ENCODE peak calls at places on chromosome 13, in six cellular contexts. N, I, X, W, M and U are unnamed samples.

GRCh38 chr13:83449666-83450395 is 432.4 kb downstream of the SLITRK1 start:
- DNase-seq in N (no peak), I (no peak), X (no peak), W (no peak), M (no peak), U (no peak)

GRCh38 chr13:107866007-107866665 is 349.2 kb downstream of the LIG4 start:
- DNase-seq in N (no peak), I (no peak), X (no peak), W (peak; percentile 88), M (no peak), U (no peak)

GRCh38 chr13:33799950-33800592 is 17.9 kb upstream of the RFC3 start:
- DNase-seq in N (peak; percentile 76), I (no peak), X (no peak), W (peak; percentile 14), M (peak; percentile 37), U (peak; percentile 87)

GRCh38 chr13:97278395-97279078 is 56.4 kb downstream of the MBNL2 start:
- DNase-seq in N (no peak), I (no peak), X (no peak), W (no peak), M (no peak), U (no peak)

GRCh38 chr13:51520524-51520923 is 63.7 kb upstream of the WDFY2 start:
- DNase-seq in N (no peak), I (no peak), X (no peak), W (no peak), M (no peak), U (no peak)

GRCh38 chr13:44373601-44374347 is at the start of gene SERP2:
- DNase-seq in N (no peak), I (peak; percentile 5), X (no peak), W (peak; percentile 40), M (no peak), U (no peak)

GRCh38 chr13:34657716-34658115 is 284.4 kb upstream of the NBEA start:
- DNase-seq in N (no peak), I (no peak), X (no peak), W (no peak), M (no peak), U (no peak)

GRCh38 chr13:83085186-83085900 is 796.9 kb downstream of the SLITRK1 start:
- DNase-seq in N (no peak), I (no peak), X (no peak), W (no peak), M (no peak), U (no peak)

GRCh38 chr13:26457212-26457611 is 100.3 kb upstream of the WASF3 start:
- DNase-seq in N (no peak), I (no peak), X (no peak), W (no peak), M (peak; percentile 41), U (no peak)

GRCh38 chr13:98346904-98347636 is 170.0 kb upstream of the RNF113B start:
- DNase-seq in N (no peak), I (no peak), X (no peak), W (no peak), M (no peak), U (no peak)

GRCh38 chr13:112222971-112223370 is 153.2 kb upstream of the SPACA7 start:
- DNase-seq in N (no peak), I (no peak), X (no peak), W (no peak), M (no peak), U (no peak)

GRCh38 chr13:110166598-110166997 is 140.4 kb downstream of the COL4A1 start:
- DNase-seq in N (no peak), I (no peak), X (no peak), W (no peak), M (no peak), U (no peak)

GRCh38 chr13:41500501-41500900 is 43.2 kb downstream of the RGCC start:
- DNase-seq in N (peak; percentile 77), I (peak; percentile 20), X (peak; percentile 12), W (no peak), M (no peak), U (no peak)

GRCh38 chr13:43307921-43308433 is 284.6 kb downstream of the DNAJC15 start:
- DNase-seq in N (peak; percentile 54), I (no peak), X (no peak), W (peak; percentile 85), M (peak; percentile 70), U (peak; percentile 50)

GRCh38 chr13:51745236-51745635 is 58.7 kb downstream of the DHRS12 start:
- DNase-seq in N (no peak), I (no peak), X (no peak), W (no peak), M (no peak), U (no peak)

GRCh38 chr13:76632388-76633044 is 253.7 kb downstream of the KCTD12 start:
- DNase-seq in N (no peak), I (no peak), X (no peak), W (no peak), M (no peak), U (no peak)

GRCh38 chr13:77860621-77861020 is 58.0 kb downstream of the EDNRB start:
- DNase-seq in N (no peak), I (no peak), X (no peak), W (no peak), M (peak; percentile 62), U (no peak)

GRCh38 chr13:50334092-50334778 is 319.0 kb downstream of the KCNRG start:
- DNase-seq in N (no peak), I (no peak), X (no peak), W (no peak), M (no peak), U (no peak)